ENCODE peak calls at places on chromosomes 4 and X, in six cellular contexts. D, Y, B, H, O and J are unnamed samples.
A peak's percentile ranks its signal among the peaks of the same experiment; 100 is the strongest.

GRCh38 chr4:184399505-184399893 is 74.9 kb downstream of the IRF2 start:
- DNase-seq in B (no peak), H (no peak), Y (no peak), D (no peak), O (no peak), J (peak; percentile 29)

GRCh38 chr4:176919631-176920030 is 126.9 kb upstream of the VEGFC start:
- DNase-seq in Y (no peak), B (no peak), H (no peak), O (no peak), D (no peak), J (no peak)

GRCh38 chr4:67122029-67122428 is 423.3 kb downstream of the CENPC start:
- DNase-seq in O (peak; percentile 1), Y (no peak), B (peak; percentile 3), D (no peak), H (no peak), J (peak; percentile 6)

GRCh38 chrX:53605004-53605403 is 81.5 kb downstream of the HUWE1 start:
- DNase-seq in H (peak; percentile 12), O (peak; percentile 85), Y (no peak), B (peak; percentile 2), D (no peak), J (peak; percentile 43)

GRCh38 chr4:185958094-185958493 is 110.9 kb upstream of the TLR3 start:
- DNase-seq in Y (no peak), B (no peak), D (no peak), O (no peak), H (no peak), J (no peak)

GRCh38 chr4:81084029-81084428 is 53.5 kb downstream of the BMP3 start:
- DNase-seq in B (peak; percentile 64), Y (no peak), D (no peak), O (no peak), H (peak; percentile 86), J (peak; percentile 63)

GRCh38 chr4:142363686-142364085 is 482.4 kb downstream of the INPP4B start:
- DNase-seq in H (no peak), B (no peak), O (no peak), D (no peak), Y (no peak), J (no peak)

GRCh38 chr4:34323549-34324325 is 1920.6 kb downstream of the ARAP2 start:
- DNase-seq in B (peak; percentile 63), Y (no peak), H (peak; percentile 16), D (no peak), O (no peak), J (peak; percentile 51)

GRCh38 chrX:19554786-19555185 is 39.5 kb upstream of the MAP3K15 start:
- DNase-seq in O (no peak), H (peak; percentile 88), Y (no peak), D (no peak), B (peak; percentile 79), J (peak; percentile 17)

GRCh38 chrX:13401724-13402123 is 81.9 kb upstream of the ATXN3L start:
- DNase-seq in O (no peak), B (no peak), D (no peak), Y (no peak), H (no peak), J (no peak)

GRCh38 chrX:44997888-44998287 is 124.9 kb downstream of the KDM6A start:
- DNase-seq in B (no peak), D (no peak), H (no peak), O (no peak), Y (no peak), J (no peak)
- H3K4me3 ChIP-seq in B (no peak overlapping the region), D (no peak overlapping the region), H (no peak overlapping the region), O (no peak overlapping the region), Y (no peak overlapping the region), J (no peak overlapping the region)

GRCh38 chr4:743463-744211 is 38.0 kb downstream of the PCGF3 start:
- DNase-seq in H (peak; percentile 23), D (no peak), Y (no peak), B (peak; percentile 53), O (no peak), J (no peak)

GRCh38 chr4:744212-744841 is 38.7 kb downstream of the PCGF3 start:
- DNase-seq in O (no peak), B (no peak), Y (no peak), H (peak; percentile 22), D (no peak), J (no peak)

GRCh38 chr4:742096-742741 is 36.6 kb downstream of the PCGF3 start:
- DNase-seq in H (no peak), Y (no peak), D (no peak), O (no peak), B (no peak), J (no peak)

GRCh38 chr4:740656-741282 is 35.1 kb downstream of the PCGF3 start:
- DNase-seq in H (peak; percentile 50), O (no peak), B (no peak), D (no peak), Y (no peak), J (no peak)

DNA sequence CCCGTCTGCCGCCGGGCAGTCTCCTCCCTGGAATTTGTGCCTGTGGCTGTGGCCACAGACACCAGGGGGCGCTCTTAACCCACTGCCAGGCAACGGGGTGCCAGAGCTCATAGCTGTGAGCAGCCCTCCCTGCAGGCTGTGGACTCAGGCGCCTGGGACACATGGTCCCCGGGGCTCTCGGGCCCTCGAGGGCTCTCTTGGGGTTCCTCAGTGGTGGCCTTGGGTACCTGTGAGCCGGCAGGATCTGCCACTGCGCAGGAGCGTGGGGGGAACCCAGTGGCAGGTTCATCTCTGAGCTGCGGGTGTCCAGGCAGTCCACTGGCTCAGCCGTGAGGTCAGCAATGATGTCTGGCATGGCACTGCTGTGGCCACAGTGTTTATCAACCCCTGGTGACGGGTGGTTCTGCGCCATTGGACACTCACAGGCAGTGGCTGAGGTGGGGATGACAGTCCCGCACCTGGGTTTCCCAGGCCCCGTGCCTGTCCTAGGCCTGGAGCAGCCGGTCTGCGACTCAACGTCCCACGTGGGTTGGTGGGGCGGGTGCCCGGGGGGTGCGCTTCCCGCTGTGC is 37.2 kb downstream of the PCGF3 start:
- DNase-seq in H (peak; percentile 78), D (peak; percentile 59), B (peak; percentile 73), Y (peak; percentile 72), O (peak; percentile 52), J (peak; percentile 66)
- H3K4me3 ChIP-seq in H (no peak overlapping the region), D (no peak overlapping the region), B (no peak overlapping the region), Y (no peak overlapping the region), O (no peak overlapping the region), J (no peak overlapping the region)

GRCh38 chr4:129783596-129783995 is 687.6 kb downstream of the C4orf33 start:
- DNase-seq in Y (no peak), O (no peak), B (no peak), D (no peak), H (no peak), J (no peak)
- H3K4me3 ChIP-seq in Y (no peak overlapping the region), O (no peak overlapping the region), B (no peak overlapping the region), D (no peak overlapping the region), H (no peak overlapping the region), J (no peak overlapping the region)

GRCh38 chrX:79413009-79413408 is 45.9 kb upstream of the ITM2A start:
- DNase-seq in B (peak; percentile 26), H (peak; percentile 19), D (no peak), Y (no peak), O (peak; percentile 1), J (peak; percentile 29)
- H3K4me3 ChIP-seq in B (peak overlapping the region; percentile 18), H (peak overlapping the region; percentile 66), D (no peak overlapping the region), Y (peak overlapping the region; percentile 42), O (no peak overlapping the region), J (peak overlapping the region; percentile 44)

DNA sequence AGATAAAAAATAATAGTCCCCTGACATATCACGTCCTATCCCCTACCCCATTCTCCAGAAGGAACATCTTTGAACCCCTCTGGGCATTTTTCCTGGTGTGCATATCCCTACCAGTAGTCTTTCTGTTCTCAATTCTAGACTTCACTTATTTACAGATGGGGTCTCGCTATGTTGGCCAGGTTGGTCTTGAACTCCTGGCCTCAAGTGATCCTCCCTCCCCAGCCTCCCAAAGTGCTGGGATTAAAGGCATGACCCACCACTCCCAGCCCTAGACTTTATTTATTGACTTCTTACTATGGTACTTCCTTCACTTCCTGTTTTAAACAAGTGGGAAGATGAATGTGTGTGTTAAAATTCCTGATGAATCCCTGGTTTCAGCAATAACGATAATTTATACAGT is 612 bp upstream of the RRAGB start:
- DNase-seq in B (no peak), Y (no peak), O (no peak), D (no peak), H (no peak), J (no peak)
- H3K4me3 ChIP-seq in B (no peak overlapping the region), Y (peak overlapping the region; percentile 61), O (peak overlapping the region; percentile 30), D (peak overlapping the region; percentile 60), H (peak overlapping the region; percentile 88), J (peak overlapping the region; percentile 31)

DNA sequence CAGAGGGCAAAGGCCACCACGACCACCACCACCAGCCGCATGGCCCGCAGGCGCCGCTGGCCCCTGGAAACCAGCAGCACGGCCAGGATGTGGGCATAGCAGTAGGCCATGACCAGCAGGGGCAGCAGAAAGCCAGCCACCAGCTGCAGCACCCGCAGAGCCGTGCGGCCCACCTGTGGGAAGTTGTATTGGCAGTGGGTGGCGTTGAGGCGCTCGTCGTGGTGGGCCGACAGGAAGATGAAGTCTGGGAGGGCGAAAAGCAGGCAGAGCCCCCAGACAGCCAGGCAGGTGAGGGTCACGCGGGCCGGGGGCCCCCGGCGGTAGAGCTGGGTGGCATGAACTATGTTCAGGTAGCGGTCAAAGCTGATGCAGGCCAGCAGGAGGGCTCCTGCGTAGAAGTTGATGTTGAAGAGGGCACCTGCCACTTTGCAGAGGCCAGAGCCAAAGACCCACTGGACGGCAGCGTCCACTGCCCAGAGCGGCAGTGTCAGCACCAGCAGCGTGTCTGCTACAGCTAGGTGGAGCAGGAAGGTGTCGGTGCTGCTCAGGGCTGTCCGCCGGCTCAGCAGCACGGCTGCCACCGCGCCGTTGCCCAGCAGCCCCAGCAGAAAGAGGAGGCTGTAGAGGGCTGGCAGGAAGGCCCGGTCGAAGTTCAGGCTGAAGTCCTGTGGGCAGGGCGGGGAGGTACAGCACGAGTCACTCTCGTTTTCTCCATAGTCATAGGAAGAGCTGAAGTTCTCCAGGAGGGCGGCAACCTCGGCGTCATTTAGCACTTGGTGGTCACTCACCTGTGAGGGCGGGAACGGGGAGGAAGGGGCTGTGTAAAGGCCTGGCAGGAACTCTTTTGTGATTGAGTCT is 1.4 kb downstream of the CXCR3 start:
- DNase-seq in O (no peak), D (no peak), B (no peak), Y (peak; percentile 24), H (no peak), J (no peak)
- H3K4me3 ChIP-seq in O (no peak overlapping the region), D (peak overlapping the region; percentile 16), B (no peak overlapping the region), Y (peak overlapping the region; percentile 60), H (no peak overlapping the region), J (no peak overlapping the region)

GRCh38 chrX:154515803-154516654 is at the start of gene FAM3A:
- DNase-seq in Y (peak; percentile 88), D (peak; percentile 96), O (peak; percentile 90), B (peak; percentile 93), H (peak; percentile 92), J (peak; percentile 91)
- H3K4me3 ChIP-seq in Y (peak within 1 kb of the TSS; percentile 67), D (peak within 1 kb of the TSS; percentile 59), O (peak within 1 kb of the TSS; percentile 59), B (peak within 1 kb of the TSS; percentile 67), H (peak within 1 kb of the TSS; percentile 74), J (peak within 1 kb of the TSS; percentile 69)

GRCh38 chrX:23931149-23931604 is 23.4 kb downstream of the CXorf58 start:
- DNase-seq in H (no peak), Y (no peak), D (no peak), B (no peak), O (no peak), J (no peak)
- H3K4me3 ChIP-seq in H (no peak overlapping the region), Y (no peak overlapping the region), D (no peak overlapping the region), B (no peak overlapping the region), O (no peak overlapping the region), J (no peak overlapping the region)

DNA sequence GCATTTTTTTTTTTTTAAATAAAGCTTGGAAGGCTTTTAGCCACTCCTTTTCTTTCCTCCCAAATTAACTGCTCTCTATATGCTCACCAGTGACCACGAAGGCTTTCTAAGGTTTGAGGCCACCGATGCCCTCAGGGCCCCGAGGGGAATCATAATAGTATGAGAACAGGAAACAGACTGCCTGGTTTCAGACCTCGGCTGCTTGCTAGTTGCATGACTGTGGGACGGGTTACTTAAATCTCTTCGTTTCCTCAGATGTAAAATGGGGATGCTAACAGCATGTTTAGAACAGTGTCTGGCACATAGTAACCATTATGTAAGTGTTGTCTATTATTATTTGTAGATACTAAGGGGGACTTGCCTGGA is 3.6 kb downstream of the LINC00632 start:
- DNase-seq in B (no peak), H (no peak), O (no peak), Y (no peak), D (no peak), J (peak; percentile 4)
- H3K4me3 ChIP-seq in B (no peak overlapping the region), H (peak overlapping the region; percentile 47), O (no peak overlapping the region), Y (no peak overlapping the region), D (no peak overlapping the region), J (peak overlapping the region; percentile 17)